ENCODE peak calls at places on chromosomes 2 and 18, in six cellular contexts. H is HCT116, I is GM12878, M is foreskin fibroblast, X is DND-41, P is colonic mucosa. Y is an unnamed sample.

GRCh38 chr2:33008716-33009115 is 62.0 kb downstream of the LTBP1 start:
- DNase-seq in H (no peak), I (no peak), M (no peak), X (no peak), P (no peak), Y (no peak)

GRCh38 chr2:237438082-237438925 is 24.3 kb upstream of the COL6A3 start:
- DNase-seq in H (no peak), I (no peak), M (no peak), X (no peak), P (peak), Y (no peak)

GRCh38 chr2:165610591-165611029 is 141.1 kb downstream of the CSRNP3 start:
- DNase-seq in H (no peak), I (no peak), M (no peak), X (peak), P (no peak), Y (no peak)

GRCh38 chr18:10060469-10060782 is 146.6 kb downstream of the VAPA start:
- DNase-seq in H (no peak), I (no peak), M (no peak), X (no peak), P (no peak), Y (no peak)

GRCh38 chr2:100819365-100820345 is at the start of gene NPAS2:
- DNase-seq in H (no peak), I (no peak), M (peak), X (peak), P (peak), Y (no peak)

GRCh38 chr2:19368760-19369159 is 10.3 kb upstream of the OSR1 start:
- DNase-seq in H (no peak), I (no peak), M (no peak), X (no peak), P (no peak), Y (no peak)

GRCh38 chr2:237445611-237446332 is 31.8 kb upstream of the COL6A3 start:
- DNase-seq in H (no peak), I (no peak), M (no peak), X (no peak), P (no peak), Y (no peak)

GRCh38 chr2:178005756-178006155 is 66.8 kb downstream of the PDE11A start:
- DNase-seq in H (no peak), I (no peak), M (no peak), X (no peak), P (no peak), Y (no peak)

GRCh38 chr2:205895981-205896655 is 189.9 kb downstream of the INO80D start:
- DNase-seq in H (no peak), I (no peak), M (no peak), X (no peak), P (no peak), Y (no peak)

GRCh38 chr2:850429-850828 is 100.2 kb upstream of the SNTG2 start:
- DNase-seq in H (no peak), I (no peak), M (no peak), X (no peak), P (no peak), Y (no peak)

GRCh38 chr2:95325590-95326432 is 28.7 kb downstream of the KCNIP3 start:
- DNase-seq in H (no peak), I (no peak), M (no peak), X (no peak), P (no peak), Y (no peak)

GRCh38 chr18:4450065-4450676 is 4.9 kb downstream of the DLGAP1 start:
- DNase-seq in H (no peak), I (no peak), M (no peak), X (no peak), P (no peak), Y (no peak)

GRCh38 chr18:36504928-36505327 is 207.4 kb downstream of the FHOD3 start:
- DNase-seq in H (no peak), I (no peak), M (no peak), X (no peak), P (no peak), Y (no peak)

GRCh38 chr2:165238295-165238694 is 919 bp upstream of the SCN2A start:
- DNase-seq in H (no peak), I (no peak), M (peak), X (peak), P (no peak), Y (no peak)

GRCh38 chr2:172782506-172783090 is 47.0 kb downstream of the RAPGEF4 start:
- DNase-seq in H (no peak), I (no peak), M (peak), X (no peak), P (no peak), Y (no peak)

GRCh38 chr18:3594760-3595241 is 144.8 kb downstream of the TGIF1 start:
- DNase-seq in H (no peak), I (no peak), M (no peak), X (peak), P (peak), Y (no peak)

GRCh38 chr2:221400411-221400810 is 171.7 kb downstream of the EPHA4 start:
- DNase-seq in H (no peak), I (no peak), M (no peak), X (no peak), P (no peak), Y (no peak)

GRCh38 chr2:207165121-207166038 is at the start of gene KLF7:
- DNase-seq in H (no peak), I (no peak), M (peak), X (peak), P (peak), Y (no peak)

GRCh38 chr2:89837962-89838625 is 1146.6 kb downstream of the RPIA start:
- DNase-seq in H (no peak), I (no peak), M (no peak), X (no peak), P (no peak), Y (no peak)

GRCh38 chr2:23609254-23609653 is 224.3 kb downstream of the KLHL29 start:
- DNase-seq in H (no peak), I (no peak), M (no peak), X (peak), P (no peak), Y (no peak)

GRCh38 chr2:206535587-206535986 is 92.3 kb downstream of the ADAM23 start:
- DNase-seq in H (no peak), I (no peak), M (no peak), X (no peak), P (no peak), Y (no peak)

GRCh38 chr2:197972587-197972986 is 168.2 kb downstream of the PLCL1 start:
- DNase-seq in H (no peak), I (no peak), M (no peak), X (no peak), P (no peak), Y (no peak)

GRCh38 chr2:15986068-15986560 is 45.8 kb downstream of the MYCN start:
- DNase-seq in H (no peak), I (no peak), M (no peak), X (no peak), P (no peak), Y (no peak)

GRCh38 chr2:49860834-49861233 is 706.5 kb upstream of the FSHR start:
- DNase-seq in H (no peak), I (no peak), M (no peak), X (no peak), P (no peak), Y (no peak)

GRCh38 chr2:231642631-231643493 is 50.2 kb downstream of the TEX44 start:
- DNase-seq in H (peak), I (peak), M (peak), X (peak), P (peak), Y (peak)

GRCh38 chr2:107108556-107108955 is 222.6 kb upstream of the ST6GAL2 start:
- DNase-seq in H (no peak), I (no peak), M (no peak), X (no peak), P (no peak), Y (no peak)

GRCh38 chr2:241540391-241540765 is 18.2 kb upstream of the BOK start:
- DNase-seq in H (no peak), I (no peak), M (no peak), X (no peak), P (no peak), Y (no peak)

GRCh38 chr2:158923641-158924040 is 44.8 kb upstream of the TANC1 start:
- DNase-seq in H (no peak), I (no peak), M (no peak), X (no peak), P (no peak), Y (no peak)

GRCh38 chr2:235391964-235392615 is 101.8 kb upstream of the AGAP1 start:
- DNase-seq in H (no peak), I (no peak), M (no peak), X (no peak), P (no peak), Y (no peak)

GRCh38 chr2:84271987-84272386 is 187.1 kb downstream of the SUCLG1 start:
- DNase-seq in H (no peak), I (no peak), M (no peak), X (no peak), P (no peak), Y (no peak)

GRCh38 chr18:26228562-26229260 is 2.5 kb downstream of the TAF4B start:
- DNase-seq in H (no peak), I (no peak), M (no peak), X (no peak), P (no peak), Y (no peak)

GRCh38 chr2:186589733-186590537 is at the start of gene ITGAV:
- DNase-seq in H (peak), I (peak), M (peak), X (peak), P (peak), Y (peak)

GRCh38 chr2:166516712-166517303 is 22.8 kb upstream of the SCN7A start:
- DNase-seq in H (no peak), I (no peak), M (no peak), X (peak), P (no peak), Y (no peak)

GRCh38 chr2:132573444-132574007 is 96.5 kb downstream of the LYPD1 start:
- DNase-seq in H (no peak), I (no peak), M (no peak), X (no peak), P (no peak), Y (no peak)

GRCh38 chr2:231795525-231796327 is 9.5 kb downstream of the COPS7B start:
- DNase-seq in H (peak), I (no peak), M (peak), X (no peak), P (peak), Y (peak)

GRCh38 chr2:149902104-149902503 is 314.5 kb upstream of the MMADHC start:
- DNase-seq in H (no peak), I (no peak), M (no peak), X (no peak), P (no peak), Y (no peak)

GRCh38 chr18:22846088-22846683 is 86.9 kb upstream of the RBBP8 start:
- DNase-seq in H (peak), I (no peak), M (no peak), X (no peak), P (no peak), Y (no peak)

GRCh38 chr2:205557873-205558272 is 124.4 kb upstream of the NRP2 start:
- DNase-seq in H (no peak), I (no peak), M (no peak), X (no peak), P (no peak), Y (no peak)

DNA sequence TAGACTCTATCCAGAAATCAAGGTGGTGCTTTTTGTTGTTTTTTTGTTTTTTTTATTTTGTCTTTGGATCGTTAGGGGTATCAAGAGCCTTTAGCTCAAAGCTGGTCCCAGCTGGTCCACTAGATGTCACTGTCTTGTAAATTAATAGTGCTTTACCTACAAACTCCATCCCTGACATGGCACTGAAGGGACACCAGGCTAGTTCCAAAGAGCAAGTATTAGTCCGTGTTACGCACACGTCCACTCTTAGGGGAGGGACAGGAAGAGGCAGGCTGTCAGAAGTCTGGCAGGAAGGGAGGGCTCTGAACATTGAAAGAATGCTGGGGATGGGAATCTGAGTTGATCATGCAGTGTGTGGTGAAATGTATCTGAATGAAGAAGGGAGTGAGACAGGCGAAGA is 85.9 kb upstream of the CCBE1 start:
- DNase-seq in H (peak), I (peak), M (peak), X (peak), P (no peak), Y (peak)
- TF ChIP-seq CTCF in H (peak), I (peak), M (peak), X (peak), P (no peak), Y (peak)

DNA sequence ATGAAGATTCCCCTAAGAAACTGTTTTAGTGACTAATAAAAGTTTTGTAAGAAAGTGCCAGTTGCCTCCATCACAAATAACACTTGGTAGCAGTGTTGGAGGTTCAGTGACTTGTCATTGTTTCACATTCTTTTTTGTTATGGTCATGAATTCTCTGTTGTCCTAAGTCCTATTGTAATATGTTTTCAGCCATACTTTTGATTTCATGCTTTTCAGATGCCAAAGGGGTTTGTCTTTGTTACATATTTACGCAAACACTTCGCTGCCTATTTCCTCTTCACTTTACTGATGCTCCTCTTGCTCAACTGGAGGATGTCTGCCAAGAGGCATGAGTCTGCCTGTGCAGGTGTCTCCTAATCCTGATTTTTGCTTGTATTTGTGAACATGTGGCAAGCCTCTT is 66.6 kb downstream of the PHLPP1 start:
- DNase-seq in H (no peak), I (no peak), M (peak), X (no peak), P (no peak), Y (peak)
- H3K4me3 ChIP-seq in H (no peak), I (no peak), M (no peak), X (no peak), P (no peak), Y (no peak)

DNA sequence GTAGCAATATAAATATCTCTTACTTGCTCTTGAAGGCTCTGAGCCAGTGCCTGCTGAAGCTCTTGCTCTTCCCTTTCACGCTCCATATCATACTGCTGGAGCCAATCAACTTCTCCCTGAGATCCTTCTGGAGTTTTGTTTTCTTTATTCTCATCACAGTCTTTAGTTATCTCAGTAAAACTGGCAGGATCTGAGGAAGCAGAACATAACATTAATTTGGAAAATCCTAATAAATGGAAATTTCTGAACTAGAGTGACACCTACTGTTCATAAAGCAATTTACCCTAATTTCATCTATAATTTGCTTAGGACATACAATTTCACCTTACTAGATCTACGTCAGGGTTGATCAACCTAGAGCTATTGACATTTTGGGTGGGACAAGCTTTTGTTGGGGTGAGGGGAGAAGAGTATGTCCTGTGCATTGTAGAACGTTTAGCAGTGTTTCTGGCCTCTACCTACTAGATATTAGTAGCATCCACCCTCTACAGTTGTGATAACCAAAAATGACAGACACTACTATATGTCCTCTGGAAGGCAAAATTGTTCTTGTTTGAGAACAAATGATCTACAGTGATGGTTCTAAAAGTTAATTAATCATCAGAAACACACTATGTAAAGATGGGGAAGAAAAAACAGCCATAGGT is 47.2 kb downstream of the VIL1 start:
- DNase-seq in H (no peak), I (no peak), M (peak), X (no peak), P (no peak), Y (no peak)
- TF ChIP-seq CTCF in H (peak), I (peak), M (peak), X (peak), P (no peak), Y (peak)

DNA sequence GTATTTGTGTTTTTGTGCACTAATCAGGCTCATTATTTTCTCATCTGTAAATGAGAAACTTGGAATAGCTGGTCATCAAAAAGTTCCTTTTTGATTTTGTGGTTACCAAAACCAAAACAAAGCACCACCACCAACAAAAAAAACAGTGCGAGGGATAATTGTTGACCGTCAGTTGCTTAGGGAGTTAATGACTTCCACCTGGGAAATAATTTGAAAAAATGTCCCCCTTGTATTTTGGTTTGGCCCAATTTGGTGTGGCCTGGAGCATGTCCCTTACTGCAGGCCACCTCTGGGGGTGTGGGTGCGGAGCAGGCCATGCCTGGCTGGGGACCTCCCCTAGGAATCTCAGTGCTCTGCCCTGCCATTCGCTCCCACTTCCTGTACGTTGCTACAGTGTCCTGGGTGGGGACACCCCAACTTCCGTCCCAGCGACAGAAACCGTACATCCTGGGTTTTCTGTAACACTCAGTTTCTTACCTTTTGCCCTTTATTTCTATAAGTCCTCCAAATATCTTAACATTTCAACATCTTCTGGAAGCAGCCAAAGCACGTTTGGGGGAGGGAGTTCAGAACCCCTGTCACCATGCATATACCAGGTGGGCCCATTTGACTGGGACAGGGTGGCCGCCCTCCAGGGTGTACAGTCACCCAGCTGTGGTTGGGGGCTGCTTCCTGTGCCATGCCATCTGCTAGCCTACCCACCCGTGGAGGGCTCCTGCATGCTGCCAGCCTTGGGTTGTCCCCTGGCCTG is 31.3 kb downstream of the NCK2 start:
- DNase-seq in H (no peak), I (no peak), M (no peak), X (peak), P (no peak), Y (peak)
- H3K4me3 ChIP-seq in H (no peak), I (peak), M (no peak), X (no peak), P (no peak), Y (no peak)

GRCh38 chr18:11154369-11154982 is 5.1 kb upstream of the PIEZO2 start:
- DNase-seq in H (peak), I (peak), M (no peak), X (no peak), P (no peak), Y (no peak)
- TF ChIP-seq CTCF in H (peak), I (peak), M (peak), X (peak), P (peak), Y (peak)

Y was measured in HFF-Myc.